ENCODE peak calls at places on chromosome 15, in nine cellular contexts. One of them, this sample, is unnamed.

GRCh38 chr15:20349774-20350498 is 191.7 kb downstream of the GOLGA6L6 start:
- DNase-seq in ovary: no peak
- DNase-seq in GM12878: no peak
- DNase-seq in IMR-90: no peak
- DNase-seq in stomach: peak
- DNase-seq in heart left ventricle: peak
- DNase-seq in H1: no peak
- DNase-seq in A549: peak
- DNase-seq in body of pancreas: peak
- DNase-seq in this sample: no peak

GRCh38 chr15:67019069-67019468 is 46.3 kb upstream of the SMAD3 start:
- DNase-seq in IMR-90: no peak
- DNase-seq in ovary: no peak
- DNase-seq in A549: no peak
- DNase-seq in GM12878: no peak
- DNase-seq in heart left ventricle: no peak
- DNase-seq in body of pancreas: no peak
- DNase-seq in H1: no peak
- DNase-seq in stomach: no peak
- DNase-seq in this sample: no peak

GRCh38 chr15:67769468-67770097 is 55.7 kb upstream of the SKOR1 start:
- DNase-seq in body of pancreas: no peak
- DNase-seq in IMR-90: no peak
- DNase-seq in heart left ventricle: no peak
- DNase-seq in stomach: no peak
- DNase-seq in GM12878: no peak
- DNase-seq in A549: no peak
- DNase-seq in ovary: no peak
- DNase-seq in H1: no peak
- DNase-seq in this sample: no peak

GRCh38 chr15:94417464-94418293 is 186.3 kb downstream of the MCTP2 start:
- DNase-seq in heart left ventricle: no peak
- DNase-seq in A549: no peak
- DNase-seq in H1: no peak
- DNase-seq in GM12878: no peak
- DNase-seq in body of pancreas: no peak
- DNase-seq in IMR-90: no peak
- DNase-seq in ovary: no peak
- DNase-seq in stomach: no peak
- DNase-seq in this sample: no peak

GRCh38 chr15:69668049-69668705 is 215.6 kb downstream of the RPLP1 start:
- DNase-seq in body of pancreas: no peak
- DNase-seq in heart left ventricle: no peak
- DNase-seq in stomach: no peak
- DNase-seq in IMR-90: no peak
- DNase-seq in GM12878: peak
- DNase-seq in A549: no peak
- DNase-seq in ovary: no peak
- DNase-seq in H1: no peak
- DNase-seq in this sample: no peak

GRCh38 chr15:58748787-58749531 is 548 bp downstream of the ADAM10 start:
- DNase-seq in heart left ventricle: peak
- DNase-seq in ovary: peak
- DNase-seq in H1: peak
- DNase-seq in GM12878: no peak
- DNase-seq in IMR-90: no peak
- DNase-seq in stomach: peak
- DNase-seq in body of pancreas: peak
- DNase-seq in A549: peak
- DNase-seq in this sample: no peak

GRCh38 chr15:68578175-68578959 is 426 bp upstream of the CORO2B start:
- DNase-seq in GM12878: no peak
- DNase-seq in IMR-90: peak
- DNase-seq in H1: peak
- DNase-seq in stomach: peak
- DNase-seq in body of pancreas: peak
- DNase-seq in heart left ventricle: peak
- DNase-seq in ovary: peak
- DNase-seq in A549: peak
- DNase-seq in this sample: peak

GRCh38 chr15:44347495-44347894 is 59.0 kb downstream of the GOLM2 start:
- DNase-seq in GM12878: no peak
- DNase-seq in H1: no peak
- DNase-seq in body of pancreas: no peak
- DNase-seq in heart left ventricle: no peak
- DNase-seq in A549: no peak
- DNase-seq in ovary: no peak
- DNase-seq in IMR-90: no peak
- DNase-seq in stomach: no peak
- DNase-seq in this sample: no peak

GRCh38 chr15:33794425-33794824 is 173.9 kb upstream of the CHRM5 start:
- DNase-seq in ovary: no peak
- DNase-seq in stomach: no peak
- DNase-seq in GM12878: no peak
- DNase-seq in body of pancreas: no peak
- DNase-seq in heart left ventricle: no peak
- DNase-seq in IMR-90: no peak
- DNase-seq in A549: no peak
- DNase-seq in H1: no peak
- DNase-seq in this sample: no peak

GRCh38 chr15:60580650-60581415 is 101.9 kb upstream of the ICE2 start:
- DNase-seq in H1: no peak
- DNase-seq in heart left ventricle: no peak
- DNase-seq in GM12878: no peak
- DNase-seq in A549: no peak
- DNase-seq in stomach: no peak
- DNase-seq in body of pancreas: no peak
- DNase-seq in ovary: no peak
- DNase-seq in IMR-90: no peak
- DNase-seq in this sample: no peak

DNA sequence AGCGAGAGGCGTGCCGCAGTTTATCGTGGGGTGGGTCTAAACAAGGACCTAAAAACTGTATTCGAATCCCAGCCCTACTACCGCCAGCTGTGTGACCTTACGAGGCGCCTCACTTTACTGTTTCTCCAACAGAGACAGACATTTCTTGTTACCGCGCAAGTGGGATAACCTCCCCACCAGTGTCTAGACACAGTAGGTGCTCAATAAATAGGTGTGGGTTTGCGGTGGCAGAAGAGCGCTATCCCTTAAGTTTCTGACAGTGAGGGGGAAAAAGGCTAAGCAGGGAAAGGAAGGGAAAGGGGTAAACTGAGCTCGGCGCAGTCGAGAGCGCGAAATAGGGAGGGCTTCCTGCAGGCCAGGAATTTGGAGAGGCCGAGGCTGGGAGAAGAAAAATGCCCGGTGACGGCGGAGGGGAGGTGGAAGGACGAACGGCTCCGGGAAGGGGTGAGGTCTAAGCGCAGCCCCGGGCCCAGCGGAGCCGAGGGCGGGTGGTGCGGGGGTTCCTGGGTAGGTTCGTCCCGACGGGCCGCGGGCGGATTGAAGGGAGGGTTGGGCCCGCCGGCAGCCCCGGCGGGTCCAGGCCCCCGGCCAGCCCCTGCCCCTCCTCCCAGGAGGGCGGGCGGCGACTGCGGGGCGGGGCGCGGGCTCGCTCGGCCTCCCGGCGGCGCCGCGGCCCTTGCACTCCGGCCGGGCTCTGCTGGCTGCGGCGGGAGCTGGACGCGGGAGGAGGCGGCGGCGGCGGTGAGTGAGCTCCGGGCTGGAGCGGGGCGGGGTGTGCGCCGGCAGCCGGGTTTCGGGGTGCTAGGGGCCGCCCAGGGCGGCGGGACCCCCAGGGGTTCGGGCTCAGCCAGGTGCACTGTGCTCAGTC is at the start of gene CGNL1:
- DNase-seq in IMR-90: no peak
- DNase-seq in body of pancreas: peak
- DNase-seq in H1: peak
- DNase-seq in GM12878: no peak
- DNase-seq in A549: no peak
- DNase-seq in stomach: peak
- DNase-seq in ovary: peak
- DNase-seq in heart left ventricle: peak
- DNase-seq in this sample: no peak
- TF ChIP-seq POLR2A in IMR-90: no peak
- TF ChIP-seq POLR2A in body of pancreas: peak
- TF ChIP-seq POLR2A in H1: no peak
- TF ChIP-seq POLR2A in GM12878: no peak
- TF ChIP-seq POLR2A in A549: peak
- TF ChIP-seq POLR2A in stomach: no peak
- TF ChIP-seq POLR2A in ovary: peak
- TF ChIP-seq POLR2A in heart left ventricle: no peak
- TF ChIP-seq POLR2A in this sample: no peak

GRCh38 chr15:79434361-79434760 is 2.2 kb downstream of the MINAR1 start:
- DNase-seq in ovary: no peak
- DNase-seq in body of pancreas: no peak
- DNase-seq in heart left ventricle: no peak
- DNase-seq in GM12878: no peak
- DNase-seq in H1: no peak
- DNase-seq in A549: no peak
- DNase-seq in stomach: no peak
- DNase-seq in IMR-90: no peak
- DNase-seq in this sample: no peak

GRCh38 chr15:79432345-79433311 is 492 bp downstream of the MINAR1 start:
- DNase-seq in IMR-90: no peak
- DNase-seq in ovary: no peak
- DNase-seq in stomach: no peak
- DNase-seq in heart left ventricle: no peak
- DNase-seq in H1: peak
- DNase-seq in A549: peak
- DNase-seq in body of pancreas: peak
- DNase-seq in GM12878: no peak
- DNase-seq in this sample: no peak

GRCh38 chr15:79433610-79434009 is 1.5 kb downstream of the MINAR1 start:
- DNase-seq in stomach: no peak
- DNase-seq in body of pancreas: no peak
- DNase-seq in A549: peak
- DNase-seq in H1: peak
- DNase-seq in ovary: no peak
- DNase-seq in heart left ventricle: no peak
- DNase-seq in IMR-90: no peak
- DNase-seq in GM12878: no peak
- DNase-seq in this sample: no peak

GRCh38 chr15:79430901-79431635 is 1.1 kb upstream of the MINAR1 start:
- DNase-seq in body of pancreas: peak
- DNase-seq in H1: peak
- DNase-seq in A549: no peak
- DNase-seq in stomach: no peak
- DNase-seq in heart left ventricle: no peak
- DNase-seq in ovary: no peak
- DNase-seq in GM12878: no peak
- DNase-seq in IMR-90: no peak
- DNase-seq in this sample: no peak

GRCh38 chr15:79431636-79432344 is at the start of gene MINAR1:
- DNase-seq in H1: peak
- DNase-seq in body of pancreas: peak
- DNase-seq in heart left ventricle: peak
- DNase-seq in A549: peak
- DNase-seq in IMR-90: peak
- DNase-seq in GM12878: no peak
- DNase-seq in stomach: no peak
- DNase-seq in ovary: peak
- DNase-seq in this sample: no peak
- TF ChIP-seq CTCF in H1: peak
- TF ChIP-seq CTCF in body of pancreas: no peak
- TF ChIP-seq CTCF in heart left ventricle: no peak
- TF ChIP-seq CTCF in A549: peak
- TF ChIP-seq CTCF in IMR-90: peak
- TF ChIP-seq CTCF in GM12878: no peak
- TF ChIP-seq CTCF in stomach: no peak
- TF ChIP-seq CTCF in ovary: no peak
- TF ChIP-seq CTCF in this sample: no peak

DNA sequence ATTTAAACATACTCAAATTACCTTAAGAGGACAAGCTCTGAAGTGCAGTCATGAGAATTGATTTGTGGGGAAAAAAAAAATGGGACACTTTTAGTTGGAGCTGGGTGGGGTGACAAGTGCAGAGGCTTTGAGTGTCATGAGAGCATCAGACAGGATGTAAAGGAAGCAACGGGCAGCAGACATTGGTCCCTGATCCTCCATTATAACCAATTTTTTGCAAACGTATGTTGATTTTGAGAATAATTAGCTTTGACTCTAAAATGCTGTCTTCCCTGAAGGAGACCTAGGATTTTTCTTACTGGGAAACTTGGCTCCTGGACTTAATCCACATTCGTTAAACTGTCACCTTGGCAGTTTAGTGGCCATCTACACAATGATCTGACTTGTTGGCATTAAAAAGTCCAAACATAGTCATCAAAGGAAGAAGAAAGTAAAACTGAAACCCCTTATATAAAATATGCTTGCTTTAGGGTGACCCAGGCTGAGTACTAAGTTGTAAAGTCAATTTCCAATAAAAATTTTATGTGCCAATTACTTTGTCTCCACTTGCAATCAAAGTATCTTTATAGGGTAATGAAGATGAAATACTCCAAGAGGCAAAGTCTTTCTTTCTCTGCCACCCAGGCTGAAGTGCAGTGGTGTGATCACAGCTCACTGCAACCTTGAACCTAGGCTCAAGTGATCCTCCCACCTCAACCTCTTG is 45.6 kb downstream of the BCL2L10 start:
- DNase-seq in GM12878: no peak
- DNase-seq in IMR-90: no peak
- DNase-seq in A549: no peak
- DNase-seq in body of pancreas: no peak
- DNase-seq in ovary: no peak
- DNase-seq in heart left ventricle: no peak
- DNase-seq in stomach: no peak
- DNase-seq in H1: no peak
- DNase-seq in this sample: no peak
- TF ChIP-seq POLR2A in GM12878: no peak
- TF ChIP-seq POLR2A in IMR-90: no peak
- TF ChIP-seq POLR2A in A549: no peak
- TF ChIP-seq POLR2A in body of pancreas: no peak
- TF ChIP-seq POLR2A in ovary: no peak
- TF ChIP-seq POLR2A in heart left ventricle: no peak
- TF ChIP-seq POLR2A in stomach: no peak
- TF ChIP-seq POLR2A in H1: no peak
- TF ChIP-seq POLR2A in this sample: no peak

DNA sequence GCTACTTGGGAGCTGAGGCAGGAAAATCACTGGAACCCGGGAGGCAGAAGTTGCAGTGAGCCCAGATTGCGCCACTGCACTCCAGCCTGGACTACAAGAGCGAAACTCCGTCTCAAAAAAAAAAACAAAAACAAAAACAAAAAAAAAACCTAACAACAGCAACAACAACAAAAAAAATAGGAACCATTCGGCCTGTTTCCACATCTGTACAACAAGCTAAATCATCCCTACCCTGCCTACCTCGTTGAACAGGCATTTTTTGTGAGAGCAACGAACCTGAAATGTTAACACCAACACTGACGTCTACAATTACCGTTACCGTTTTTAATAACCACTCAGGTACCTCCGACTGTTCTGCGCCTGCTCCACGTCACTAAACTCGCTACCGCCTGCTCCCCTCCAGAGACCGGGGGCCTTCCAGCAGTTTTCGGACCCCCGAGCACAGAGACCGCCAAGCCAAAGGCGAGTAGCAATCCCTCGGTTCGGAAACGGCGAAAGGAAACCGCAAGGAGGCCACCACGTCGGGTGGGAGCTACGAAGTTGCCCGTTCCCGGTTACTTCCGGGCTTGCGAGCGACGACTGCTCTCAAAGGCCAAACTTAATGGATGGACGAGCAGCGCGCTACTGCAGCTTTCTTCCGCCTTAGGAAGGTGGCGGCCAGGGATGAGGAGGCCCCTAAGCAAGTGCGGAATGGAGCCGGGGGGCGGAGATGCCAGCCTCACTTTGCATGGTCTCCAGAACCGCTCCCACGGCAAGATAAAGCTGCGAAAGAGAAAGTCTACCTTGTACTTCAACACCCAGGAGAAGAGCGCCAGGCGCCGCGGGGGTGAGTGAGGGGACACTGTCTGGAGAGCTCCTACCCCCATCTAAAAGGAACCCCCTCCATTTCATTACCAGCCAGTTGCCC is at the start of the genes PIGB and PIGBOS1:
- DNase-seq in ovary: peak
- DNase-seq in IMR-90: peak
- DNase-seq in body of pancreas: peak
- DNase-seq in H1: peak
- DNase-seq in A549: peak
- DNase-seq in GM12878: peak
- DNase-seq in stomach: peak
- DNase-seq in heart left ventricle: peak
- DNase-seq in this sample: peak
- TF ChIP-seq CTCF in ovary: no peak
- TF ChIP-seq CTCF in IMR-90: peak
- TF ChIP-seq CTCF in body of pancreas: peak
- TF ChIP-seq CTCF in H1: no peak
- TF ChIP-seq CTCF in A549: no peak
- TF ChIP-seq CTCF in GM12878: no peak
- TF ChIP-seq CTCF in stomach: no peak
- TF ChIP-seq CTCF in heart left ventricle: peak
- TF ChIP-seq CTCF in this sample: no peak